ENCODE peak calls at places on chromosome 3, in seven cellular contexts. G is HEK293T, C is nucleus accumbens, T is fibroblast of mammary gland, K is upper lobe of right lung, L is T1000, A is NCI-H524. I is an unnamed sample.

GRCh38 chr3:29171583-29171990 is 109.3 kb upstream of the RBMS3 start:
- DNase-seq in K (no peak), G (no peak), C (no peak), T (peak; percentile 15), L (no peak), A (no peak), I (no peak)

GRCh38 chr3:31903686-31904431 is 77.2 kb downstream of the OSBPL10 start:
- DNase-seq in A (peak; percentile 17), L (no peak), C (no peak), K (no peak), T (no peak), G (no peak), I (no peak)

GRCh38 chr3:71549948-71550347 is 33.6 kb downstream of the FOXP1 start:
- DNase-seq in G (no peak), C (no peak), K (no peak), L (no peak), A (no peak), T (no peak), I (no peak)

GRCh38 chr3:118501152-118501551 is 533.5 kb downstream of the IGSF11 start:
- DNase-seq in K (peak; percentile 62), C (no peak), G (peak; percentile 26), A (peak; percentile 87), T (no peak), L (no peak), I (peak; percentile 7)

GRCh38 chr3:134527037-134527436 is 41.2 kb downstream of the CEP63 start:
- DNase-seq in T (peak; percentile 4), K (no peak), G (peak; percentile 10), C (no peak), A (no peak), L (no peak), I (peak; percentile 9)

GRCh38 chr3:67044955-67045354 is 46.8 kb downstream of the KBTBD8 start:
- DNase-seq in C (no peak), L (no peak), A (no peak), G (no peak), K (no peak), T (no peak), I (no peak)

GRCh38 chr3:127568604-127569003 is 21.9 kb downstream of the TPRA1 start:
- DNase-seq in A (peak; percentile 83), T (no peak), G (no peak), K (no peak), C (no peak), L (no peak), I (no peak)

GRCh38 chr3:179181021-179181472 is 32.9 kb downstream of the PIK3CA start:
- DNase-seq in L (no peak), K (no peak), A (no peak), G (no peak), T (peak; percentile 87), C (no peak), I (no peak)

GRCh38 chr3:173221010-173221409 is 80.0 kb upstream of the SPATA16 start:
- DNase-seq in G (peak; percentile 13), T (no peak), L (no peak), A (peak; percentile 36), K (no peak), C (no peak), I (no peak)

GRCh38 chr3:143979813-143980212 is 8.2 kb downstream of the DIPK2A start:
- DNase-seq in G (no peak), C (no peak), L (no peak), K (no peak), T (peak; percentile 26), A (no peak), I (no peak)

GRCh38 chr3:170593634-170594033 is 7.8 kb upstream of the SLC7A14 start:
- DNase-seq in T (no peak), L (no peak), A (no peak), G (no peak), C (no peak), K (no peak), I (no peak)

GRCh38 chr3:173586176-173586575 is 188.6 kb downstream of the NLGN1 start:
- DNase-seq in K (no peak), T (no peak), A (no peak), C (no peak), G (no peak), L (no peak), I (no peak)

GRCh38 chr3:10150987-10151386 is 9.4 kb downstream of the VHL start:
- DNase-seq in C (no peak), K (no peak), A (no peak), L (no peak), G (no peak), T (no peak), I (no peak)

GRCh38 chr3:107431298-107432012 is 54.2 kb downstream of the CCDC54 start:
- DNase-seq in L (peak; percentile 23), T (peak; percentile 59), G (peak; percentile 62), K (peak; percentile 85), C (peak; percentile 59), A (peak; percentile 74), I (peak; percentile 69)

GRCh38 chr3:141266797-141267555 is 35.4 kb downstream of the PXYLP1 start:
- DNase-seq in G (no peak), A (no peak), T (no peak), C (no peak), L (no peak), K (no peak), I (no peak)

GRCh38 chr3:57646723-57647122 is 46.2 kb downstream of the DENND6A start:
- DNase-seq in K (no peak), A (peak; percentile 4), L (no peak), T (peak; percentile 58), G (no peak), C (no peak), I (no peak)

GRCh38 chr3:31253782-31254181 is 278.9 kb upstream of the STT3B start:
- DNase-seq in L (no peak), A (no peak), T (peak; percentile 14), C (no peak), G (no peak), K (no peak), I (no peak)

GRCh38 chr3:128492353-128493220 is at the start of gene GATA2:
- DNase-seq in A (peak; percentile 75), L (no peak), K (peak; percentile 66), G (no peak), C (no peak), T (no peak), I (no peak)

GRCh38 chr3:10984371-10984896 is 8.1 kb upstream of the SLC6A1 start:
- DNase-seq in K (no peak), C (no peak), A (no peak), T (no peak), L (no peak), G (no peak), I (no peak)

GRCh38 chr3:11950576-11950975 is 53.6 kb upstream of the SYN2 start:
- DNase-seq in T (no peak), A (no peak), G (no peak), C (no peak), L (no peak), K (no peak), I (no peak)

GRCh38 chr3:14235896-14236295 is 57.3 kb downstream of the LSM3 start:
- DNase-seq in K (no peak), A (no peak), L (no peak), C (no peak), G (no peak), T (no peak), I (no peak)

GRCh38 chr3:65927576-65927975 is 111.1 kb downstream of the MAGI1 start:
- DNase-seq in G (no peak), L (peak; percentile 5), A (peak; percentile 88), K (no peak), C (no peak), T (peak; percentile 24), I (no peak)

GRCh38 chr3:20091331-20091730 is 51.1 kb downstream of the KAT2B start:
- DNase-seq in C (no peak), G (no peak), K (no peak), A (no peak), L (no peak), T (no peak), I (no peak)

GRCh38 chr3:98982336-98982735 is 80.8 kb upstream of the DCBLD2 start:
- DNase-seq in K (no peak), A (no peak), L (no peak), C (no peak), T (no peak), G (no peak), I (no peak)

GRCh38 chr3:109336272-109336957 is 931 bp downstream of the DPPA4 start:
- DNase-seq in C (no peak), K (no peak), T (peak; percentile 15), L (no peak), A (no peak), G (no peak), I (no peak)

GRCh38 chr3:123658118-123658859 is 73.4 kb upstream of the HACD2 start:
- DNase-seq in L (no peak), A (no peak), C (no peak), T (peak; percentile 89), G (no peak), K (no peak), I (no peak)

GRCh38 chr3:189488241-189488767 is 142.9 kb upstream of the TP63 start:
- DNase-seq in T (peak; percentile 87), A (no peak), G (no peak), C (no peak), K (no peak), L (peak; percentile 66), I (no peak)

GRCh38 chr3:178802259-178802658 is 266.0 kb downstream of the KCNMB2 start:
- DNase-seq in A (peak; percentile 13), K (no peak), T (no peak), C (no peak), G (no peak), L (no peak), I (no peak)

GRCh38 chr3:157146664-157147082 is 13.3 kb downstream of the CCNL1 start:
- DNase-seq in A (no peak), L (no peak), T (no peak), G (no peak), K (no peak), C (no peak), I (no peak)

I was measured in SW 1271.